ENCODE peak calls at places on chromosomes 16 and 17, in nine cellular contexts. N is A172; H is activated T-helper 2 cell treated with anti-CD3 and anti-CD28 coated beads, Interferon-gamma antibody, Interleukin-2, Interleukin-4, amounts not matched to agents 10 μg/mL and 5 μg/mL and 100 μg/mL, durations not matched to agents 14 hours and 24 hours and 36 hours; S is activated CD8-positive, alpha-beta memory T cell treated with anti-CD3 and anti-CD28 coated beads for 4 hours; R is substantia nigra; Y is ascending aorta; P is T-helper 17 cell; G is neural progenitor cell; L is NCI-H1105 treated with DMSO at 0.1 percent for 48 hours. I is an unnamed sample.

GRCh38 chr16:13110124-13110796 is 208.9 kb downstream of the SHISA9 start:
- DNase-seq in N (peak), H (no peak), S (no peak), R (peak), Y (peak), P (no peak), G (peak), L (no peak), I (no peak)

GRCh38 chr17:51537996-51538550 is 277.7 kb downstream of the UTP18 start:
- DNase-seq in N (no peak), H (no peak), S (no peak), R (no peak), Y (no peak), P (no peak), G (no peak), L (no peak), I (no peak)

GRCh38 chr17:34241062-34241461 is 14.0 kb upstream of the CCL2 start:
- DNase-seq in N (no peak), H (no peak), S (no peak), R (no peak), Y (no peak), P (no peak), G (no peak), L (no peak), I (no peak)

GRCh38 chr16:82507271-82507670 is 119.5 kb upstream of the CDH13 start:
- DNase-seq in N (no peak), H (no peak), S (no peak), R (no peak), Y (no peak), P (no peak), G (no peak), L (no peak), I (no peak)

GRCh38 chr17:50904522-50905459 is 38.6 kb upstream of the TOB1 start:
- DNase-seq in N (no peak), H (no peak), S (no peak), R (peak), Y (peak), P (no peak), G (peak), L (peak), I (peak)

GRCh38 chr17:74712756-74713155 is at the start of gene CD300LF:
- DNase-seq in N (no peak), H (no peak), S (no peak), R (no peak), Y (no peak), P (no peak), G (no peak), L (no peak), I (no peak)

GRCh38 chr17:50020841-50021599 is 26.0 kb upstream of the DLX3 start:
- DNase-seq in N (no peak), H (no peak), S (no peak), R (no peak), Y (no peak), P (no peak), G (no peak), L (no peak), I (no peak)

GRCh38 chr16:15946257-15947044 is 3.0 kb upstream of the ABCC1 start:
- DNase-seq in N (peak), H (no peak), S (no peak), R (no peak), Y (no peak), P (no peak), G (no peak), L (no peak), I (peak)

GRCh38 chr17:5055543-5055942 is 20.3 kb upstream of the SLC52A1 start:
- DNase-seq in N (no peak), H (no peak), S (no peak), R (no peak), Y (no peak), P (no peak), G (no peak), L (peak), I (peak)

GRCh38 chr17:50056217-50056960 is 479 bp downstream of the ITGA3 start:
- DNase-seq in N (peak), H (peak), S (peak), R (no peak), Y (peak), P (peak), G (peak), L (peak), I (peak)

GRCh38 chr17:18968945-18969887 is 17.3 kb downstream of the SLC5A10 start:
- DNase-seq in N (peak), H (no peak), S (no peak), R (no peak), Y (no peak), P (no peak), G (no peak), L (no peak), I (no peak)

GRCh38 chr17:15651583-15652110 is 32.1 kb upstream of the FBXW10B start:
- DNase-seq in N (peak), H (peak), S (no peak), R (peak), Y (peak), P (no peak), G (peak), L (peak), I (peak)

GRCh38 chr16:9447195-9447551 is 355.7 kb downstream of the HAPSTR1 start:
- DNase-seq in N (no peak), H (no peak), S (no peak), R (no peak), Y (no peak), P (no peak), G (no peak), L (no peak), I (no peak)

I was measured in NCI-H146.